ENCODE peak calls at places on chromosomes 4 and X, in six cellular contexts. J is astrocyte, M is HCT116, Y is tibial artery, W is astrocyte of the spinal cord, Z is suprapubic skin. P is an unnamed sample.

GRCh38 chr4:147731611-147732515 is at the start of gene ARHGAP10:
- DNase-seq in M (no peak), Y (peak), W (peak), Z (peak), J (peak), P (peak)

GRCh38 chrX:19866626-19867410 is 20.6 kb downstream of the SH3KBP1 start:
- DNase-seq in Y (no peak), M (no peak), W (no peak), Z (no peak), J (no peak), P (no peak)

GRCh38 chrX:19723427-19723826 is 164.0 kb downstream of the SH3KBP1 start:
- DNase-seq in W (no peak), Z (no peak), M (no peak), Y (no peak), J (no peak), P (no peak)

GRCh38 chr4:7210818-7211217 is 18.5 kb downstream of the SORCS2 start:
- DNase-seq in M (no peak), Z (no peak), Y (no peak), W (peak), J (peak), P (peak)

GRCh38 chrX:48071064-48071985 is at the start of gene ZNF630:
- DNase-seq in Z (peak), W (peak), Y (peak), J (peak), M (no peak), P (peak)

GRCh38 chr4:153432971-153433752 is 33.0 kb upstream of the TMEM131L start:
- DNase-seq in J (peak), Y (peak), M (peak), W (peak), Z (peak), P (peak)

GRCh38 chr4:163269874-163270273 is 62.5 kb downstream of the NPY1R start:
- DNase-seq in Y (no peak), M (no peak), Z (no peak), J (no peak), W (no peak), P (no peak)

GRCh38 chr4:89434364-89434988 is 126.9 kb upstream of the GPRIN3 start:
- DNase-seq in Y (no peak), Z (no peak), J (peak), M (peak), W (peak), P (peak)

GRCh38 chrX:71178908-71179307 is 34.3 kb downstream of the NLGN3 start:
- DNase-seq in Y (peak), J (peak), W (peak), M (peak), Z (no peak), P (peak)

GRCh38 chr4:30945586-30945985 is 225.4 kb downstream of the PCDH7 start:
- DNase-seq in M (peak), J (peak), W (no peak), Y (no peak), Z (no peak), P (peak)

GRCh38 chrX:1009771-1010170 is 202.7 kb downstream of the CRLF2 start:
- DNase-seq in M (no peak), J (no peak), W (no peak), Z (peak), Y (peak), P (no peak)

GRCh38 chr4:7241587-7242125 is 49.3 kb downstream of the SORCS2 start:
- DNase-seq in Y (no peak), J (no peak), W (no peak), Z (no peak), M (no peak), P (no peak)

GRCh38 chr4:38939150-38939549 is 71.5 kb downstream of the FAM114A1 start:
- DNase-seq in Z (no peak), J (no peak), M (no peak), Y (no peak), W (no peak), P (no peak)

GRCh38 chr4:133000012-133000411 is 149.1 kb upstream of the PCDH10 start:
- DNase-seq in W (peak), Y (no peak), J (peak), Z (no peak), M (no peak), P (peak)

GRCh38 chr4:70269674-70270073 is 27.3 kb downstream of the CSN3 start:
- DNase-seq in Z (no peak), Y (no peak), W (no peak), M (peak), J (no peak), P (no peak)

GRCh38 chr4:118400362-118400761 is 47.6 kb upstream of the PRSS12 start:
- DNase-seq in W (no peak), M (no peak), J (no peak), Z (no peak), Y (no peak), P (no peak)

GRCh38 chr4:41420576-41420975 is 117.4 kb upstream of the LIMCH1 start:
- DNase-seq in Y (no peak), J (no peak), W (no peak), M (no peak), Z (no peak), P (no peak)

GRCh38 chrX:17369294-17369693 is 5.7 kb upstream of the NHS start:
- DNase-seq in Y (no peak), J (no peak), M (no peak), Z (no peak), W (no peak), P (no peak)

GRCh38 chr4:142218726-142219125 is 582.3 kb downstream of the IL15 start:
- DNase-seq in W (no peak), Z (no peak), M (no peak), Y (no peak), J (no peak), P (no peak)

GRCh38 chrX:14027511-14028019 is 2.1 kb downstream of the GEMIN8 start:
- DNase-seq in M (no peak), J (peak), Z (no peak), W (peak), Y (no peak), P (peak)

GRCh38 chrX:14029039-14029424 is 660 bp downstream of the GEMIN8 start:
- DNase-seq in J (no peak), Z (no peak), W (no peak), Y (no peak), M (no peak), P (peak)

GRCh38 chrX:14029425-14030247 is at the start of gene GEMIN8:
- DNase-seq in M (peak), Y (peak), J (peak), W (peak), Z (peak), P (peak)

GRCh38 chrX:14027031-14027430 is 2.7 kb downstream of the GEMIN8 start:
- DNase-seq in M (no peak), J (peak), Z (no peak), W (peak), Y (no peak), P (no peak)

DNA sequence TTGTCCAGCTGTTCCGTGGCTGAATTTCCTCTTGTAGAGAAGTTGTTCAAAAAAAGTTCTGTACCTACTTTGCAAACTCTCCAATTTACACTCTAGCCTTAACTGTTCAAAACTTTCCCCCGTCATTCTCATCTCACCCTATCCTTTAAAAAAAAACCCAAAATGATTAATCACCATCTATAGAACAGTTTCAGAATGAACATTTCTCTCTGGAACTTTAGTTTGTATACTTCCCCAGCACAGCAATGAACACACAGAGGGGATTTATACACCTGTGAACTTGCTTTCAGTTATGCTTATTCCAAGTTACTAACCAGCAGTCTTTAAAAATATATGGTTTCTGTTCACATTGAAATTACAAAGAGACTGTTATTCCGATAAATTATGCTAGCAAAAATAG is 1.2 kb downstream of the GEMIN8 start:
- DNase-seq in Y (no peak), Z (no peak), W (no peak), J (no peak), M (no peak), P (no peak)
- H3K4me3 ChIP-seq in Y (peak), Z (peak), W (peak), J (peak), M (peak), P (peak)

DNA sequence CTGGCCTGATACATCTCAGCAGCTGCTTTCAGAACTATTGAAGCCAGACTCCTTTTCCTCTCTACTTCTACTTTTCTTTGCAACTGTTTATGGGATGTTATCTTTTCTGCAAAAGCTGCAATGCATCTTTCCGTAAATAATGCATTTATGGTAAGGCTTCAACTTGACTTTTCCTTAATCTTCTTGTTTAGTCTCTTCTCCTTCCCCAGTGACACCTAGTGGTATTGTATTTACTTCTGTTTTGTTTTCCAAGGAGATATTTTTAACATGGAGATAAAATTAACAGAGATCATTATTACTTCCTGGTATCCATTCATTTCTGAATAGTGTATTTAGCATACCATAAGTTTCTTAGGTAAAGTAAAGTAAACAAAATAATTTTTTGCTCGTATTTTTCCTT is 1548.8 kb downstream of the PCDH7 start:
- DNase-seq in J (no peak), Y (no peak), M (peak), W (peak), Z (no peak), P (peak)
- TF ChIP-seq CTCF in J (no peak), Y (no peak), M (peak), W (peak), Z (no peak), P (peak)

DNA sequence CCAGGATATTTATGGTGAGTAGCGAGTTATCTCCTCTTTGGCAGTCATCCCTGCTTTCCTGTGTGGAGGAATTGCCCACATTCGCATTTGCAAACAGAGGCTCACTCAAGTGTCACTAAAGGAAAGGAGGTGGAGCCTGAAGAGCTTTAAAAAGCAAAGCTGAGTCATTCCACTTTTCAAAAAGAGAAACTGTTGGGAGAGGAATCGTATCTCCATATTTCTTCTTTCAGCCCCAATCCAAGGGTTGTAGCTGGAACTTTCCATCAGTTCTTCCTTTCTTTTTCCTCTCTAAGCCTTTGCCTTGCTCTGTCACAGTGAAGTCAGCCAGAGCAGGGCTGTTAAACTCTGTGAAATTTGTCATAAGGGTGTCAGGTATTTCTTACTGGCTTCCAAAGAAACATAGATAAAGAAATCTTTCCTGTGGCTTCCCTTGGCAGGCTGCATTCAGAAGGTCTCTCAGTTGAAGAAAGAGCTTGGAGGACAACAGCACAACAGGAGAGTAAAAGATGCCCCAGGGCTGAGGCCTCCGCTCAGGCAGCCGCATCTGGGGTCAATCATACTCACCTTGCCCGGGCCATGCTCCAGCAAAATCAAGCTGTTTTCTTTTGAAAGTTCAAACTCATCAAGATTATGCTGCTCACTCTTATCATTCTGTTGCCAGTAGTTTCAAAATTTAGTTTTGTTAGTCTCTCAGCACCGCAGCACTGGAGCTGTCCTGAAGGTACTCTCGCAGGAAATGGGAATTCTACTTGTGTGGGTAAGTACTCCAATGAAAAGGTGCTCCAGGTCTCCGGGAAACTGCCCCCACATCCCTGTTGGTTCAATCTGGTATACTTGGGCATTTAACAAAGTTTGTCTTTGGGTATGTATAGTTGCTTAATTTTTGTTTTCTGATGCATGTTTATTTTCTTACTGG is at the start of gene EGF:
- DNase-seq in Y (no peak), M (no peak), Z (no peak), J (peak), W (peak), P (peak)
- H3K4me3 ChIP-seq in Y (no peak), M (no peak), Z (no peak), J (peak), W (no peak), P (peak)

DNA sequence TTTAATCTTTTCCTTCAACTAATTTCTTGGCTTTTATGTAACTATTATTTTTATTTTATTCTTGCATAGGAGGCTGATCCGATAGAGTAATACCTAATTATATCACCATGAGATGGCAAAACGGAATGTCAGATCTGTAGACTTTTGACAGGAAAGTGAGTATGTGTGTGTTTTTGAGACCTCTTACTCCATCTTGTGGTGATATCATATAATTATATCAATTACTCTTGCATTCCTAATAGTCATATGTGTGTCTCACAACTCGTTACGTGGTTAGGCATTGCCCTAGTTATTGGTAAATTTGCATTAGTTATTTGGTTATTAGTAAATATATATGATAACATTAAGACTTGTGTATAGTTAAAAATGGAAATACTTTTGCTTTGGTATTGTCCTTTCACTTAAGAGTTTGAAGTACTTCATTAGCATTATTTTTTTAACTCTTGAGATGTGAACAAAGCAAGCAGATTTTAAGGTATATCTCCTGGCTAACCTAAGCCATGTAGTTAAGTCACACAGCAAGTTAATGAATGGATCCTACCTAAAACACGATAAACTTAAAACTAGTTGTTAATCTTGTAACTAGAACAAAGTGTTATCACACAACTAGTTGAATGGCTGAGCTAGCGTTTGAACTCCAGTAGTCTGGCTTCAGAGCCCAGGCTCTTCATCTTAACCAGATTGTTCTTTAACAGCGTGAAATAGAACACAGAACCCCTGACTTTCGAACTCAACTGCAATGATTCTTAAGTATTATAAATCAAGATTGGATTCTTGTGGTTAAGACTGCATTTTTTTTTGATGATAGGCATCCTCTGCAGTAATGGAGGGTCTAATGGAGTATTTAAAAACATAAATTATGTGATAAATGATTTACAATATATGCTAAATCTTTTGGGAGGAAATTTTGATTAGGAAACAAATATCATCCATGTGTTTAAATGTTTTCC is 67.1 kb downstream of the PGRMC2 start:
- DNase-seq in Y (no peak), J (peak), Z (no peak), W (peak), M (peak), P (peak)
- TF ChIP-seq CTCF in Y (no peak), J (peak), Z (no peak), W (peak), M (peak), P (peak)

DNA sequence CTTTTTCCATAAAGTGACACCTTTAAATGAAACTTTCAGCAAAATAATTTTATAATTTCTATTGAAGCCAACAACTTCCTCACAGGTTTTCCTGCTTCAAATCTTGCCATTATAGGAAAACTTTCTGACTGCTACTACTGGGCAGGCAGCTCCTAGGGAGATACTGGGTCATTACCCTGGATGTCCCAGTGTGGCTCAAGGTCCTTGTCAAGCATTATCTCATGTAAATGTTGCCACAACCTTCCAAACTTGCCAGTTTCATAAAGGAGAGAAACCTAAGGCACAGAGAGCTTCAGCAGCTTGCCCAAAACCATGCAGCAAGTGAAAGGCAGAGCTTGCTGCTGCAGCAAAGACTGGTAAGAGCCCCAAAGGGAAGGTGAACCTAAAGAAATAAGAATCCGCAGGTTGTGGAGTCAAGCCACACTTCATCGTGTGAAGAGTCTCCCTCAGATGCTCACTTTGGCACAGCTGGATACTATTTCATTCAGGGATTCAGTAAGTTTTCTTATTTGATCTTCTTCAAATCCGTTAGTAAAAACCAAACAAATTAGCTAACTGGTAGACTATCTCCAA is 2.4 kb downstream of the MPP1 start:
- DNase-seq in Z (no peak), J (no peak), M (no peak), W (no peak), Y (no peak), P (no peak)
- H3K4me3 ChIP-seq in Z (no peak), J (no peak), M (no peak), W (no peak), Y (no peak), P (no peak)

P was measured in fibroblast of the aortic adventitia.